ENCODE peak calls at places on chromosomes 1 and 21, in ten cellular contexts. One of them, this sample, is unnamed.

GRCh38 chr21:45075606-45076244 is 1.3 kb downstream of the ADARB1 start:
- DNase-seq in kidney tubule cell: no peak
- DNase-seq in AG09319: no peak
- DNase-seq in Peyer's patch: no peak
- DNase-seq in IMR-90: no peak
- DNase-seq in HS-5: no peak
- DNase-seq in HEK293T: no peak
- DNase-seq in amniotic stem cell: no peak
- DNase-seq in activated CD8-positive, alpha-beta T cell treated with anti-CD3 and anti-CD28 coated beads for 36 hours: no peak
- DNase-seq in cardiac muscle cell: no peak
- DNase-seq in this sample: no peak

GRCh38 chr1:244862699-244863490 is 1.4 kb downstream of the HNRNPU start:
- DNase-seq in kidney tubule cell: peak
- DNase-seq in AG09319: peak
- DNase-seq in Peyer's patch: peak
- DNase-seq in IMR-90: peak
- DNase-seq in HS-5: peak
- DNase-seq in HEK293T: peak
- DNase-seq in amniotic stem cell: peak
- DNase-seq in activated CD8-positive, alpha-beta T cell treated with anti-CD3 and anti-CD28 coated beads for 36 hours: peak
- DNase-seq in cardiac muscle cell: peak
- DNase-seq in this sample: peak

GRCh38 chr21:33974513-33975468 is 59.2 kb upstream of the ATP5PO start:
- DNase-seq in kidney tubule cell: no peak
- DNase-seq in AG09319: no peak
- DNase-seq in Peyer's patch: no peak
- DNase-seq in IMR-90: no peak
- DNase-seq in HS-5: no peak
- DNase-seq in HEK293T: no peak
- DNase-seq in amniotic stem cell: no peak
- DNase-seq in activated CD8-positive, alpha-beta T cell treated with anti-CD3 and anti-CD28 coated beads for 36 hours: no peak
- DNase-seq in cardiac muscle cell: no peak
- DNase-seq in this sample: no peak

GRCh38 chr1:226429051-226429461 is 21.2 kb upstream of the PARP1 start:
- DNase-seq in kidney tubule cell: peak
- DNase-seq in AG09319: no peak
- DNase-seq in Peyer's patch: no peak
- DNase-seq in IMR-90: no peak
- DNase-seq in HS-5: no peak
- DNase-seq in HEK293T: no peak
- DNase-seq in amniotic stem cell: no peak
- DNase-seq in activated CD8-positive, alpha-beta T cell treated with anti-CD3 and anti-CD28 coated beads for 36 hours: peak
- DNase-seq in cardiac muscle cell: no peak
- DNase-seq in this sample: no peak

GRCh38 chr1:17405898-17406759 is 33.3 kb downstream of the RCC2 start:
- DNase-seq in kidney tubule cell: peak
- DNase-seq in AG09319: peak
- DNase-seq in Peyer's patch: peak
- DNase-seq in IMR-90: peak
- DNase-seq in HS-5: peak
- DNase-seq in HEK293T: peak
- DNase-seq in amniotic stem cell: peak
- DNase-seq in activated CD8-positive, alpha-beta T cell treated with anti-CD3 and anti-CD28 coated beads for 36 hours: peak
- DNase-seq in cardiac muscle cell: peak
- DNase-seq in this sample: peak

GRCh38 chr1:31396633-31397351 is 16.2 kb upstream of the SERINC2 start:
- DNase-seq in kidney tubule cell: peak
- DNase-seq in AG09319: peak
- DNase-seq in Peyer's patch: no peak
- DNase-seq in IMR-90: peak
- DNase-seq in HS-5: peak
- DNase-seq in HEK293T: no peak
- DNase-seq in amniotic stem cell: no peak
- DNase-seq in activated CD8-positive, alpha-beta T cell treated with anti-CD3 and anti-CD28 coated beads for 36 hours: peak
- DNase-seq in cardiac muscle cell: peak
- DNase-seq in this sample: no peak

GRCh38 chr1:59595774-59596173 is 219.0 kb upstream of the HOOK1 start:
- DNase-seq in kidney tubule cell: no peak
- DNase-seq in AG09319: peak
- DNase-seq in Peyer's patch: no peak
- DNase-seq in IMR-90: peak
- DNase-seq in HS-5: no peak
- DNase-seq in HEK293T: no peak
- DNase-seq in amniotic stem cell: no peak
- DNase-seq in activated CD8-positive, alpha-beta T cell treated with anti-CD3 and anti-CD28 coated beads for 36 hours: no peak
- DNase-seq in cardiac muscle cell: peak
- DNase-seq in this sample: no peak

GRCh38 chr21:34730756-34731445 is 62.1 kb downstream of the CLIC6 start:
- DNase-seq in kidney tubule cell: no peak
- DNase-seq in AG09319: no peak
- DNase-seq in Peyer's patch: no peak
- DNase-seq in IMR-90: no peak
- DNase-seq in HS-5: no peak
- DNase-seq in HEK293T: no peak
- DNase-seq in amniotic stem cell: no peak
- DNase-seq in activated CD8-positive, alpha-beta T cell treated with anti-CD3 and anti-CD28 coated beads for 36 hours: no peak
- DNase-seq in cardiac muscle cell: no peak
- DNase-seq in this sample: no peak

GRCh38 chr1:109786531-109787021 is 22.9 kb upstream of the EPS8L3 start:
- DNase-seq in kidney tubule cell: peak
- DNase-seq in AG09319: no peak
- DNase-seq in Peyer's patch: peak
- DNase-seq in IMR-90: no peak
- DNase-seq in HS-5: no peak
- DNase-seq in HEK293T: no peak
- DNase-seq in amniotic stem cell: no peak
- DNase-seq in activated CD8-positive, alpha-beta T cell treated with anti-CD3 and anti-CD28 coated beads for 36 hours: no peak
- DNase-seq in cardiac muscle cell: peak
- DNase-seq in this sample: peak

GRCh38 chr1:172719066-172719627 is 60.2 kb downstream of the FASLG start:
- DNase-seq in kidney tubule cell: no peak
- DNase-seq in AG09319: no peak
- DNase-seq in Peyer's patch: no peak
- DNase-seq in IMR-90: peak
- DNase-seq in HS-5: no peak
- DNase-seq in HEK293T: no peak
- DNase-seq in amniotic stem cell: no peak
- DNase-seq in activated CD8-positive, alpha-beta T cell treated with anti-CD3 and anti-CD28 coated beads for 36 hours: no peak
- DNase-seq in cardiac muscle cell: peak
- DNase-seq in this sample: no peak

GRCh38 chr1:220347654-220348175 is 75.5 kb upstream of the RAB3GAP2 start:
- DNase-seq in kidney tubule cell: no peak
- DNase-seq in AG09319: no peak
- DNase-seq in Peyer's patch: no peak
- DNase-seq in IMR-90: no peak
- DNase-seq in HS-5: no peak
- DNase-seq in HEK293T: no peak
- DNase-seq in amniotic stem cell: no peak
- DNase-seq in activated CD8-positive, alpha-beta T cell treated with anti-CD3 and anti-CD28 coated beads for 36 hours: no peak
- DNase-seq in cardiac muscle cell: no peak
- DNase-seq in this sample: no peak

GRCh38 chr1:53737648-53738204 is 1.2 kb downstream of the GLIS1 start:
- DNase-seq in kidney tubule cell: peak
- DNase-seq in AG09319: no peak
- DNase-seq in Peyer's patch: no peak
- DNase-seq in IMR-90: no peak
- DNase-seq in HS-5: no peak
- DNase-seq in HEK293T: no peak
- DNase-seq in amniotic stem cell: no peak
- DNase-seq in activated CD8-positive, alpha-beta T cell treated with anti-CD3 and anti-CD28 coated beads for 36 hours: no peak
- DNase-seq in cardiac muscle cell: no peak
- DNase-seq in this sample: no peak

GRCh38 chr1:26126321-26127084 is 14.9 kb downstream of the PDIK1L start:
- DNase-seq in kidney tubule cell: peak
- DNase-seq in AG09319: no peak
- DNase-seq in Peyer's patch: no peak
- DNase-seq in IMR-90: peak
- DNase-seq in HS-5: no peak
- DNase-seq in HEK293T: no peak
- DNase-seq in amniotic stem cell: no peak
- DNase-seq in activated CD8-positive, alpha-beta T cell treated with anti-CD3 and anti-CD28 coated beads for 36 hours: peak
- DNase-seq in cardiac muscle cell: peak
- DNase-seq in this sample: no peak

GRCh38 chr1:227043755-227044154 is 103.7 kb downstream of the COQ8A start:
- DNase-seq in kidney tubule cell: peak
- DNase-seq in AG09319: no peak
- DNase-seq in Peyer's patch: no peak
- DNase-seq in IMR-90: peak
- DNase-seq in HS-5: peak
- DNase-seq in HEK293T: no peak
- DNase-seq in amniotic stem cell: no peak
- DNase-seq in activated CD8-positive, alpha-beta T cell treated with anti-CD3 and anti-CD28 coated beads for 36 hours: no peak
- DNase-seq in cardiac muscle cell: peak
- DNase-seq in this sample: peak

GRCh38 chr1:220875233-220875632 is 4.0 kb upstream of the HLX start:
- DNase-seq in kidney tubule cell: no peak
- DNase-seq in AG09319: no peak
- DNase-seq in Peyer's patch: no peak
- DNase-seq in IMR-90: no peak
- DNase-seq in HS-5: no peak
- DNase-seq in HEK293T: no peak
- DNase-seq in amniotic stem cell: no peak
- DNase-seq in activated CD8-positive, alpha-beta T cell treated with anti-CD3 and anti-CD28 coated beads for 36 hours: no peak
- DNase-seq in cardiac muscle cell: no peak
- DNase-seq in this sample: no peak

GRCh38 chr1:8663915-8664331 is 153.5 kb downstream of the RERE start:
- DNase-seq in kidney tubule cell: peak
- DNase-seq in AG09319: no peak
- DNase-seq in Peyer's patch: no peak
- DNase-seq in IMR-90: peak
- DNase-seq in HS-5: no peak
- DNase-seq in HEK293T: no peak
- DNase-seq in amniotic stem cell: no peak
- DNase-seq in activated CD8-positive, alpha-beta T cell treated with anti-CD3 and anti-CD28 coated beads for 36 hours: peak
- DNase-seq in cardiac muscle cell: peak
- DNase-seq in this sample: no peak

GRCh38 chr1:66533804-66534745 is at the start of gene SGIP1:
- DNase-seq in kidney tubule cell: peak
- DNase-seq in AG09319: no peak
- DNase-seq in Peyer's patch: peak
- DNase-seq in IMR-90: peak
- DNase-seq in HS-5: no peak
- DNase-seq in HEK293T: no peak
- DNase-seq in amniotic stem cell: peak
- DNase-seq in activated CD8-positive, alpha-beta T cell treated with anti-CD3 and anti-CD28 coated beads for 36 hours: peak
- DNase-seq in cardiac muscle cell: peak
- DNase-seq in this sample: no peak

GRCh38 chr1:116334015-116334547 is 39.0 kb upstream of the ATP1A1 start:
- DNase-seq in kidney tubule cell: peak
- DNase-seq in AG09319: no peak
- DNase-seq in Peyer's patch: peak
- DNase-seq in IMR-90: peak
- DNase-seq in HS-5: no peak
- DNase-seq in HEK293T: no peak
- DNase-seq in amniotic stem cell: no peak
- DNase-seq in activated CD8-positive, alpha-beta T cell treated with anti-CD3 and anti-CD28 coated beads for 36 hours: no peak
- DNase-seq in cardiac muscle cell: peak
- DNase-seq in this sample: no peak

GRCh38 chr21:32414579-32415358 is 2.3 kb downstream of the EVA1C start:
- DNase-seq in kidney tubule cell: peak
- DNase-seq in AG09319: no peak
- DNase-seq in Peyer's patch: no peak
- DNase-seq in IMR-90: peak
- DNase-seq in HS-5: no peak
- DNase-seq in HEK293T: no peak
- DNase-seq in amniotic stem cell: no peak
- DNase-seq in activated CD8-positive, alpha-beta T cell treated with anti-CD3 and anti-CD28 coated beads for 36 hours: no peak
- DNase-seq in cardiac muscle cell: peak
- DNase-seq in this sample: no peak

GRCh38 chr21:34302496-34302895 is 61.3 kb upstream of the KCNE2 start:
- DNase-seq in kidney tubule cell: no peak
- DNase-seq in AG09319: no peak
- DNase-seq in Peyer's patch: no peak
- DNase-seq in IMR-90: peak
- DNase-seq in HS-5: no peak
- DNase-seq in HEK293T: no peak
- DNase-seq in amniotic stem cell: no peak
- DNase-seq in activated CD8-positive, alpha-beta T cell treated with anti-CD3 and anti-CD28 coated beads for 36 hours: no peak
- DNase-seq in cardiac muscle cell: no peak
- DNase-seq in this sample: no peak

GRCh38 chr1:16677552-16678423 is 11.0 kb upstream of the RNU1-3 start:
- DNase-seq in kidney tubule cell: peak
- DNase-seq in AG09319: peak
- DNase-seq in Peyer's patch: no peak
- DNase-seq in IMR-90: peak
- DNase-seq in HS-5: peak
- DNase-seq in HEK293T: peak
- DNase-seq in amniotic stem cell: no peak
- DNase-seq in activated CD8-positive, alpha-beta T cell treated with anti-CD3 and anti-CD28 coated beads for 36 hours: peak
- DNase-seq in cardiac muscle cell: peak
- DNase-seq in this sample: peak

GRCh38 chr1:84603941-84604830 is 29.9 kb upstream of the CTBS start:
- DNase-seq in kidney tubule cell: peak
- DNase-seq in AG09319: no peak
- DNase-seq in Peyer's patch: no peak
- DNase-seq in IMR-90: peak
- DNase-seq in HS-5: peak
- DNase-seq in HEK293T: peak
- DNase-seq in amniotic stem cell: peak
- DNase-seq in activated CD8-positive, alpha-beta T cell treated with anti-CD3 and anti-CD28 coated beads for 36 hours: no peak
- DNase-seq in cardiac muscle cell: peak
- DNase-seq in this sample: peak

GRCh38 chr1:206547104-206547503 is 39.8 kb downstream of the RASSF5 start:
- DNase-seq in kidney tubule cell: no peak
- DNase-seq in AG09319: no peak
- DNase-seq in Peyer's patch: no peak
- DNase-seq in IMR-90: no peak
- DNase-seq in HS-5: no peak
- DNase-seq in HEK293T: no peak
- DNase-seq in amniotic stem cell: no peak
- DNase-seq in activated CD8-positive, alpha-beta T cell treated with anti-CD3 and anti-CD28 coated beads for 36 hours: no peak
- DNase-seq in cardiac muscle cell: no peak
- DNase-seq in this sample: no peak

GRCh38 chr1:4768553-4768952 is 114.1 kb downstream of the AJAP1 start:
- DNase-seq in kidney tubule cell: no peak
- DNase-seq in AG09319: no peak
- DNase-seq in Peyer's patch: no peak
- DNase-seq in IMR-90: no peak
- DNase-seq in HS-5: no peak
- DNase-seq in HEK293T: no peak
- DNase-seq in amniotic stem cell: no peak
- DNase-seq in activated CD8-positive, alpha-beta T cell treated with anti-CD3 and anti-CD28 coated beads for 36 hours: no peak
- DNase-seq in cardiac muscle cell: no peak
- DNase-seq in this sample: no peak

GRCh38 chr1:204084247-204084772 is 11.4 kb downstream of the SOX13 start:
- DNase-seq in kidney tubule cell: peak
- DNase-seq in AG09319: no peak
- DNase-seq in Peyer's patch: peak
- DNase-seq in IMR-90: no peak
- DNase-seq in HS-5: no peak
- DNase-seq in HEK293T: no peak
- DNase-seq in amniotic stem cell: no peak
- DNase-seq in activated CD8-positive, alpha-beta T cell treated with anti-CD3 and anti-CD28 coated beads for 36 hours: no peak
- DNase-seq in cardiac muscle cell: no peak
- DNase-seq in this sample: no peak

GRCh38 chr1:13642306-13643004 is 57.5 kb upstream of the PRDM2 start:
- DNase-seq in kidney tubule cell: no peak
- DNase-seq in AG09319: no peak
- DNase-seq in Peyer's patch: no peak
- DNase-seq in IMR-90: no peak
- DNase-seq in HS-5: no peak
- DNase-seq in HEK293T: no peak
- DNase-seq in amniotic stem cell: no peak
- DNase-seq in activated CD8-positive, alpha-beta T cell treated with anti-CD3 and anti-CD28 coated beads for 36 hours: no peak
- DNase-seq in cardiac muscle cell: no peak
- DNase-seq in this sample: no peak

GRCh38 chr1:204706838-204707509 is 21.4 kb upstream of the LRRN2 start:
- DNase-seq in kidney tubule cell: no peak
- DNase-seq in AG09319: no peak
- DNase-seq in Peyer's patch: no peak
- DNase-seq in IMR-90: no peak
- DNase-seq in HS-5: no peak
- DNase-seq in HEK293T: no peak
- DNase-seq in amniotic stem cell: no peak
- DNase-seq in activated CD8-positive, alpha-beta T cell treated with anti-CD3 and anti-CD28 coated beads for 36 hours: no peak
- DNase-seq in cardiac muscle cell: no peak
- DNase-seq in this sample: no peak

GRCh38 chr1:229230136-229230892 is 40.6 kb upstream of the RAB4A start:
- DNase-seq in kidney tubule cell: peak
- DNase-seq in AG09319: no peak
- DNase-seq in Peyer's patch: no peak
- DNase-seq in IMR-90: no peak
- DNase-seq in HS-5: no peak
- DNase-seq in HEK293T: no peak
- DNase-seq in amniotic stem cell: no peak
- DNase-seq in activated CD8-positive, alpha-beta T cell treated with anti-CD3 and anti-CD28 coated beads for 36 hours: no peak
- DNase-seq in cardiac muscle cell: no peak
- DNase-seq in this sample: no peak

This sample was measured in A549.